ENCODE peak calls at places on chromosomes 2 and 18, in four cellular contexts. N is substantia nigra, D is GM23248, V is GM12864. S is an unnamed sample.

GRCh38 chr2:190599073-190599472 is 49.8 kb upstream of the NAB1 start:
- DNase-seq in N (no peak), D (peak), V (no peak), S (peak)

GRCh38 chr2:17615728-17616351 is 75.3 kb downstream of the VSNL1 start:
- DNase-seq in N (no peak), D (peak), V (no peak), S (peak)

GRCh38 chr2:207370646-207371045 is 159.1 kb upstream of the CREB1 start:
- DNase-seq in N (no peak), D (no peak), V (no peak), S (no peak)

GRCh38 chr2:25000503-25001328 is 29.0 kb upstream of the DNAJC27 start:
- DNase-seq in N (no peak), D (peak), V (no peak), S (peak)

GRCh38 chr2:191582355-191582754 is 95.6 kb upstream of the NABP1 start:
- DNase-seq in N (no peak), D (peak), V (no peak), S (peak)

GRCh38 chr2:16664052-16664731 is 1.4 kb downstream of the CYRIA start:
- DNase-seq in N (peak), D (peak), V (no peak), S (peak)

GRCh38 chr2:148614332-148615049 is 30.1 kb upstream of the EPC2 start:
- DNase-seq in N (peak), D (peak), V (peak), S (peak)

GRCh38 chr2:218733615-218734021 is 23.0 kb downstream of the TTLL4 start:
- DNase-seq in N (peak), D (peak), V (peak), S (peak)

GRCh38 chr2:179454443-179455218 is 190.0 kb upstream of the SESTD1 start:
- DNase-seq in N (no peak), D (peak), V (no peak), S (peak)

GRCh38 chr2:26245231-26245732 is 543 bp downstream of the HADHB start:
- DNase-seq in N (no peak), D (peak), V (no peak), S (peak)

GRCh38 chr2:42909966-42910365 is 117.6 kb upstream of the HAAO start:
- DNase-seq in N (no peak), D (no peak), V (no peak), S (no peak)

GRCh38 chr18:58915006-58915799 is 50.5 kb downstream of the ZNF532 start:
- DNase-seq in N (no peak), D (no peak), V (no peak), S (no peak)

GRCh38 chr2:102186676-102187190 is at the start of gene IL1RL2:
- DNase-seq in N (no peak), D (peak), V (no peak), S (no peak)

GRCh38 chr2:171169839-171170238 is 9.1 kb upstream of the TLK1 start:
- DNase-seq in N (no peak), D (no peak), V (no peak), S (no peak)

GRCh38 chr2:192126912-192127311 is 67.8 kb downstream of the TMEFF2 start:
- DNase-seq in N (no peak), D (no peak), V (no peak), S (no peak)

GRCh38 chr18:23675896-23676295 is 13.2 kb upstream of the ANKRD29 start:
- DNase-seq in N (no peak), D (no peak), V (no peak), S (no peak)

GRCh38 chr2:119013640-119014039 is 71.6 kb downstream of the MARCO start:
- DNase-seq in N (no peak), D (no peak), V (no peak), S (no peak)

GRCh38 chr2:9205963-9206948 is at the start of gene ASAP2:
- DNase-seq in N (peak), D (peak), V (no peak), S (peak)

GRCh38 chr2:144377929-144378328 is 142.0 kb downstream of the ZEB2 start:
- DNase-seq in N (no peak), D (peak), V (no peak), S (peak)

GRCh38 chr18:27839141-27839540 is 337.8 kb downstream of the CDH2 start:
- DNase-seq in N (no peak), D (peak), V (no peak), S (peak)

GRCh38 chr2:16828044-16828827 is 162.6 kb upstream of the CYRIA start:
- DNase-seq in N (no peak), D (no peak), V (no peak), S (no peak)

GRCh38 chr2:98464772-98465310 is 20.2 kb downstream of the INPP4A start:
- DNase-seq in N (no peak), D (no peak), V (peak), S (peak)

GRCh38 chr2:16630463-16630862 is 35.2 kb downstream of the CYRIA start:
- DNase-seq in N (no peak), D (no peak), V (no peak), S (no peak)

GRCh38 chr2:7860693-7861092 is 821.2 kb upstream of the ID2 start:
- DNase-seq in N (no peak), D (peak), V (no peak), S (no peak)

GRCh38 chr2:238709324-238709723 is 138.6 kb upstream of the TWIST2 start:
- DNase-seq in N (no peak), D (peak), V (no peak), S (no peak)

GRCh38 chr2:106030287-106031268 is 163.5 kb downstream of the UXS1 start:
- DNase-seq in N (no peak), D (peak), V (no peak), S (peak)

GRCh38 chr2:200786826-200787225 is 24.9 kb upstream of the BZW1 start:
- DNase-seq in N (no peak), D (peak), V (no peak), S (peak)

GRCh38 chr2:197538412-197538811 is 22.5 kb downstream of the MOB4 start:
- DNase-seq in N (no peak), D (peak), V (no peak), S (peak)

S was measured in iris pigment epithelial cell.